ENCODE peak calls at places on chromosome 2, in eight cellular contexts. E, X, M, R, V, B, G and W are unnamed samples.

GRCh38 chr2:46471-47345 is at the start of gene FAM110C:
- DNase-seq in E (no peak), X (no peak), M (no peak), R (peak; percentile 84), V (no peak), B (no peak), G (peak; percentile 48), W (no peak)

GRCh38 chr2:221480251-221480650 is 91.9 kb downstream of the EPHA4 start:
- DNase-seq in E (no peak), X (no peak), M (no peak), R (no peak), V (no peak), B (no peak), G (no peak), W (no peak)

GRCh38 chr2:121999273-121999672 is 243.8 kb downstream of the TSN start:
- DNase-seq in E (no peak), X (peak; percentile 65), M (no peak), R (no peak), V (no peak), B (no peak), G (no peak), W (peak; percentile 97)

GRCh38 chr2:99682280-99683060 is 192.7 kb upstream of the REV1 start:
- DNase-seq in E (no peak), X (no peak), M (no peak), R (no peak), V (no peak), B (no peak), G (no peak), W (no peak)

GRCh38 chr2:46481541-46482193 is 2.3 kb downstream of the TMEM247 start:
- DNase-seq in E (no peak), X (peak; percentile 91), M (no peak), R (no peak), V (no peak), B (no peak), G (no peak), W (no peak)

GRCh38 chr2:234679766-234680687 is 183.1 kb upstream of the ARL4C start:
- DNase-seq in E (no peak), X (peak; percentile 93), M (peak; percentile 90), R (no peak), V (no peak), B (no peak), G (peak; percentile 98), W (no peak)

GRCh38 chr2:104658840-104659591 is 194.9 kb upstream of the POU3F3 start:
- DNase-seq in E (no peak), X (no peak), M (no peak), R (peak; percentile 63), V (peak; percentile 3), B (no peak), G (no peak), W (no peak)

GRCh38 chr2:135773917-135774316 is 32.3 kb downstream of the UBXN4 start:
- DNase-seq in E (no peak), X (peak; percentile 71), M (no peak), R (no peak), V (no peak), B (no peak), G (no peak), W (no peak)

GRCh38 chr2:10530607-10531239 is 82.6 kb upstream of the ODC1 start:
- DNase-seq in E (peak; percentile 56), X (no peak), M (no peak), R (no peak), V (no peak), B (no peak), G (no peak), W (no peak)

GRCh38 chr2:28292491-28292890 is 100.2 kb upstream of the FOSL2 start:
- DNase-seq in E (no peak), X (no peak), M (no peak), R (no peak), V (no peak), B (no peak), G (no peak), W (no peak)

GRCh38 chr2:12119841-12120240 is 373.4 kb downstream of the LPIN1 start:
- DNase-seq in E (no peak), X (no peak), M (no peak), R (no peak), V (no peak), B (no peak), G (no peak), W (no peak)

DNA sequence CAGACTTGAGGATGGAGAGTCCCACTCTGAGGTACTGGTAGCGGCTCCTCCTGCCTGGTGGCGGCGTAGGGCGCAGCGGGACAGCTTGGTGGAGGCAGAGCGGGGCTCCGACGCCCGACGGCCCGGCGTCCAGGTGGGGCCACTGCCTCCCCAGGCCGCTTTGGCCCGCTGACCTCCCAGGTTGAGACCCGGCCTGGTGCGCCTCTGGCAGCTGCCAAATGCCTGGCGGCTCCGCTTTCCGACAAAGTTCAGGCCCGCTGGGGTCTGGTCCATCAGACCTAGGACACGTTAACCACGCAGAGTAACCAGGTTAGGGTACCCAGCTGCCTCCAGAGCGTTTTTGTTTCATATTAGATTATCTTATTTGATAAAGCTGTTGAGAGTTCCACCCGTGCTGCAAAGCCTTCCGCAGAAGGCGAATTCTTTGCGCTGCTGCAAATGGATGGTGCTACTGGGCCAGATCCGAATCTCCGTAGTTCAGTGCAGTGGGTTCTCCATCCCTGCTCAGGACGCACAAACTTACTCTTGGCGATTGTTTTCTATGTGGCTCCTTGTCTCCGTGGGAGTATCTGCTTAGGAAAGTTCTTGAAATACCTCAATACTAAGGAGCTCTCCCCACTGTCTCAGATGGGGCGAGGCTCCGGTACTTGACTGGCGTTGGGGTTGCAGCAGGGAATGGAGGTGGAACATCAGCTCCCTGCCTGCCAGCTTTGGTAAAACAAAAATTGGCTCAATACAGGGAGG is 405.9 kb downstream of the XIRP2 start:
- DNase-seq in E (no peak), X (peak; percentile 5), M (no peak), R (peak; percentile 73), V (no peak), B (no peak), G (no peak), W (no peak)
- TF ChIP-seq EZH2 in E (no peak), X (peak; percentile 25), M (no peak), R (no peak), V (no peak), B (no peak), G (no peak), W (no peak)

GRCh38 chr2:26650713-26651457 is 9.7 kb upstream of the CIB4 start:
- DNase-seq in E (no peak), X (no peak), M (no peak), R (no peak), V (no peak), B (no peak), G (no peak), W (no peak)

GRCh38 chr2:26653207-26654060 is 12.3 kb upstream of the CIB4 start:
- DNase-seq in E (no peak), X (no peak), M (no peak), R (no peak), V (no peak), B (no peak), G (no peak), W (no peak)

GRCh38 chr2:26651458-26652155 is 10.4 kb upstream of the CIB4 start:
- DNase-seq in E (no peak), X (no peak), M (no peak), R (no peak), V (no peak), B (no peak), G (no peak), W (no peak)

GRCh38 chr2:26654061-26654340 is 12.8 kb upstream of the CIB4 start:
- DNase-seq in E (no peak), X (no peak), M (no peak), R (no peak), V (no peak), B (no peak), G (no peak), W (no peak)

GRCh38 chr2:26652361-26653041 is 11.3 kb upstream of the CIB4 start:
- DNase-seq in E (peak; percentile 20), X (no peak), M (no peak), R (no peak), V (no peak), B (no peak), G (no peak), W (peak; percentile 71)
- TF ChIP-seq POLR2AphosphoS5 in E (no peak), X (no peak), M (no peak), R (no peak), V (no peak), B (no peak), G (no peak), W (no peak)

DNA sequence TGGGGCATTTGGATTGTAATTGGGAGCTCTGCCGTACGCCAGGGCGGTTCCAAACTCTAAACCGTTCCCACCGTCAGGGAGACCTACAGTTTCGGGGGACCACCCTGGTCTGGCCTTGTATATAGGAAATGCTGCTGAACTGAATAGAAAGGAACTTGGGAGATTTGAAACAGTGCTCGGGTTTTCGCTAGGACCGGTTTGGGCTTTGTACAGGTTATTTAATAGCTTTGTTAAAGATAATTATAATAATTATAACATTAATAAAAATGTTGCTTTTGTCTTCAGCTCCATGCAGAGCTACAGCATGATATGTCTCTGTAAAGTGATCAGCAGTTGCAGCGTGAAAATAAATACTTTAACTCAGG is 2.4 kb downstream of the SP5 start:
- DNase-seq in E (no peak), X (no peak), M (no peak), R (no peak), V (no peak), B (no peak), G (no peak), W (no peak)
- TF ChIP-seq EZH2 in E (no peak), X (peak; percentile 35), M (no peak), R (no peak), V (no peak), B (no peak), G (no peak), W (no peak)

GRCh38 chr2:189302274-189302948 is 122.8 kb upstream of the COL5A2 start:
- DNase-seq in E (no peak), X (no peak), M (no peak), R (no peak), V (no peak), B (no peak), G (peak; percentile 5), W (no peak)

GRCh38 chr2:189308056-189308790 is 128.7 kb upstream of the COL5A2 start:
- DNase-seq in E (no peak), X (no peak), M (no peak), R (no peak), V (no peak), B (no peak), G (no peak), W (no peak)

GRCh38 chr2:189304360-189304759 is 124.8 kb upstream of the COL5A2 start:
- DNase-seq in E (no peak), X (no peak), M (no peak), R (no peak), V (no peak), B (no peak), G (no peak), W (no peak)

GRCh38 chr2:189305291-189305943 is 125.9 kb upstream of the COL5A2 start:
- DNase-seq in E (no peak), X (no peak), M (no peak), R (no peak), V (no peak), B (no peak), G (no peak), W (no peak)

DNA sequence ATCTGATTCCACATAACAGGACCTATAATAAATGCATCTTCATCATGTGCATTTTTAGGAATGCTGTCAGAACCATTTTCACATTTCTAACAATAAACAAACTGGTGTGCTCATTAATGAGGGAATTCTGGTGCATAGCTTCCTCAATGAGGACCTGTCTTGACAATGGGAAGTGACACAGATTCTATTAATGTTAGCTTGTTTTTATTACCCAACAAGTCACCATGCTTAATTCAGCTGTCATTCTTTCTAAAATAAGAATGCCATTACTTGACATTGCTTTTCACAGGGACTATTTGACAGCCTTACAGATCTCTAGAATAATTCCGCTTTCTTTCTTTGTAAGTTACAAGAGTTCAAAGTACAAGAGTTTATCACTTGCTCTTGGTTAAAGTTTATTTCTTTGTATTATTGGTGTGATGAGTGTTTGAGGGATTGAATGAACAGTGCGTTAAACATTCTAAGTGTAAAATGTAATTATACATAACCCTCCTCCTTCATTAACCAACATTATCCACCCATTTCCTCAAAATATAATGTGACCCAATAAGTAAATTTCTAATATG is 127.0 kb upstream of the COL5A2 start:
- DNase-seq in E (no peak), X (no peak), M (no peak), R (no peak), V (no peak), B (no peak), G (peak; percentile 5), W (no peak)
- TF ChIP-seq POLR2AphosphoS5 in E (no peak), X (no peak), M (no peak), R (no peak), V (no peak), B (no peak), G (no peak), W (no peak)